ENCODE peak calls at places on chromosomes 3 and 15, in five cellular contexts. N is psoas muscle, Y is breast epithelium, X is upper lobe of left lung, M is heart right ventricle. D is an unnamed sample.

GRCh38 chr3:182389041-182389815 is 404.1 kb upstream of the ATP11B start:
- DNase-seq in N (no peak), Y (no peak), X (no peak), M (no peak), D (no peak)

GRCh38 chr15:101407439-101407838 is 82.1 kb downstream of the PCSK6 start:
- DNase-seq in N (no peak), Y (no peak), X (no peak), M (no peak), D (no peak)

GRCh38 chr3:29275309-29275708 is 5.6 kb upstream of the RBMS3 start:
- DNase-seq in N (peak; percentile 19), Y (no peak), X (no peak), M (peak; percentile 34), D (no peak)

GRCh38 chr15:45141386-45141785 is 11.6 kb downstream of the DUOX1 start:
- DNase-seq in N (no peak), Y (no peak), X (no peak), M (no peak), D (no peak)

GRCh38 chr3:133360476-133360875 is 39.4 kb upstream of the BFSP2 start:
- DNase-seq in N (no peak), Y (no peak), X (no peak), M (no peak), D (no peak)

GRCh38 chr3:65093641-65094040 is 405.8 kb upstream of the ADAMTS9 start:
- DNase-seq in N (no peak), Y (no peak), X (no peak), M (no peak), D (no peak)

GRCh38 chr3:134148534-134148933 is 102.1 kb downstream of the RYK start:
- DNase-seq in N (no peak), Y (no peak), X (no peak), M (no peak), D (no peak)

GRCh38 chr3:151584603-151585002 is 123.7 kb upstream of the IGSF10 start:
- DNase-seq in N (no peak), Y (no peak), X (no peak), M (no peak), D (no peak)

GRCh38 chr3:39407259-39407629 is 724 bp downstream of the RPSA start:
- DNase-seq in N (no peak), Y (no peak), X (no peak), M (no peak), D (no peak)

GRCh38 chr3:39405687-39406367 is 693 bp upstream of the RPSA start:
- DNase-seq in N (no peak), Y (no peak), X (no peak), M (no peak), D (no peak)

GRCh38 chr3:39407773-39408492 is 1.4 kb downstream of the RPSA start:
- DNase-seq in N (no peak), Y (no peak), X (no peak), M (no peak), D (no peak)

GRCh38 chr3:39406368-39407258 is at the start of gene RPSA:
- DNase-seq in N (peak; percentile 94), Y (peak; percentile 95), X (peak; percentile 94), M (peak; percentile 93), D (peak; percentile 97)

GRCh38 chr3:39404943-39405686 is 1.4 kb upstream of the RPSA start:
- DNase-seq in N (no peak), Y (no peak), X (no peak), M (no peak), D (peak; percentile 86)
- H3K4me3 ChIP-seq in N (no peak overlapping the region), Y (no peak overlapping the region), X (no peak overlapping the region), M (no peak overlapping the region), D (peak overlapping the region; percentile 75)

GRCh38 chr15:32735948-32736347 is 18.1 kb downstream of the GREM1 start:
- DNase-seq in N (no peak), Y (no peak), X (no peak), M (no peak), D (no peak)

GRCh38 chr15:32739522-32739921 is 21.7 kb downstream of the GREM1 start:
- DNase-seq in N (no peak), Y (no peak), X (no peak), M (no peak), D (no peak)

GRCh38 chr15:32736351-32737061 is 18.7 kb downstream of the GREM1 start:
- DNase-seq in N (no peak), Y (no peak), X (no peak), M (no peak), D (no peak)

GRCh38 chr15:32738677-32739076 is 20.9 kb downstream of the GREM1 start:
- DNase-seq in N (no peak), Y (no peak), X (no peak), M (no peak), D (no peak)

DNA sequence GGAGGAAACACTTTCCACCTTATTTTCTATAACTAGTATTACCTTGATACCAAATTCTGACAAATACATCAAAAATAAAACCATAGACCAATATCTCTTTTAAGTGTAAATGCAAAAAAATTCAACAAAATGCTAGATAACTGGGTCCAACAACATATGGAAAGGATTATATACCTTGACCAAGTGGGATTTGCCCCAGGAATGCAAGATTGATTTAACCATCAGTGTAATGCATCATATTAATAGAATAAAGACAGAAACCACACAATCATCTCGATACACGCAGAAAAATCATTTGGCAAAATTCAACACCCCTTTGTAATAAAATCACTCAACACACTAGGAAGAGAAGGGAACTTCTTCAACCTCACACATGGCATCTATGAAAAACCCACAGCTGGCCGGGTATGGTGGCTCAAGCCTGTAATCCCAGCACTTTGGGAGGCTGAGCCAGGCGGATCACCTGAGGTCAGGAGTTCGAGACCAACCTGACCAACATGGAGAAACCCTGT is 19.5 kb downstream of the GREM1 start:
- DNase-seq in N (no peak), Y (no peak), X (no peak), M (no peak), D (no peak)
- H3K4me1 ChIP-seq in N (no peaks in the 10 kb centered on the region), Y (no peaks in the 10 kb centered on the region), X (no peaks in the 10 kb centered on the region), M (no peaks in the 10 kb centered on the region), D (no peaks in the 10 kb centered on the region)

GRCh38 chr3:194556086-194557056 is 69.6 kb upstream of the ATP13A3 start:
- DNase-seq in N (no peak), Y (no peak), X (no peak), M (no peak), D (no peak)
- H3K4me3 ChIP-seq in N (peak overlapping the region; percentile 15), Y (no peak overlapping the region), X (no peak overlapping the region), M (peak overlapping the region; percentile 35), D (no peak overlapping the region)

GRCh38 chr15:90884719-90885431 is 571 bp downstream of the FES start:
- DNase-seq in N (no peak), Y (no peak), X (peak; percentile 68), M (no peak), D (no peak)
- H3K4me1 ChIP-seq in N (peaks cover 12% of the 10 kb centered on the region), Y (peaks cover 11% of the 10 kb centered on the region), X (peaks cover 25% of the 10 kb centered on the region), M (peaks cover 57% of the 10 kb centered on the region), D (peaks cover 14% of the 10 kb centered on the region)

GRCh38 chr3:110246796-110247369 is 824.7 kb upstream of the NECTIN3 start:
- DNase-seq in N (no peak), Y (no peak), X (no peak), M (no peak), D (no peak)
- H3K4me3 ChIP-seq in N (no peak overlapping the region), Y (no peak overlapping the region), X (no peak overlapping the region), M (no peak overlapping the region), D (no peak overlapping the region)

DNA sequence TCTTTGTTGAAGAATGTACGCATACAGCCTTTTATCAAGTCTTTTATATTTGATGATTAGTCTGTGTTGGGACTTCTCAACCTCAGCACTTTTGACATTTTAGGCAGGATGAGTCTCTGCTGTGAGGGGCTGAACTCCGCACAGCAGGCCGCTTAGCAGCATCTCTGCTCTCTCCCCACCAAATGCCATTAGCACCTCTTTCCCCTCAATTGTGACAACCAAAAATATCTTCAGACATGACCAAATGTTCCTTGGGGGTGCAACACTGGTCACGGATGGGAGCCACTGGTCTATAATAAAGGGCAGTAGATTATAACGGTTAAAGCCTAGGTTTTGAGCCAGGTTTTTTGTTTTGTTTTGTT is 109.7 kb upstream of the LRIG1 start:
- DNase-seq in N (no peak), Y (no peak), X (no peak), M (no peak), D (no peak)
- H3K4me1 ChIP-seq in N (no peaks in the 10 kb centered on the region), Y (no peaks in the 10 kb centered on the region), X (no peaks in the 10 kb centered on the region), M (no peaks in the 10 kb centered on the region), D (no peaks in the 10 kb centered on the region)

DNA sequence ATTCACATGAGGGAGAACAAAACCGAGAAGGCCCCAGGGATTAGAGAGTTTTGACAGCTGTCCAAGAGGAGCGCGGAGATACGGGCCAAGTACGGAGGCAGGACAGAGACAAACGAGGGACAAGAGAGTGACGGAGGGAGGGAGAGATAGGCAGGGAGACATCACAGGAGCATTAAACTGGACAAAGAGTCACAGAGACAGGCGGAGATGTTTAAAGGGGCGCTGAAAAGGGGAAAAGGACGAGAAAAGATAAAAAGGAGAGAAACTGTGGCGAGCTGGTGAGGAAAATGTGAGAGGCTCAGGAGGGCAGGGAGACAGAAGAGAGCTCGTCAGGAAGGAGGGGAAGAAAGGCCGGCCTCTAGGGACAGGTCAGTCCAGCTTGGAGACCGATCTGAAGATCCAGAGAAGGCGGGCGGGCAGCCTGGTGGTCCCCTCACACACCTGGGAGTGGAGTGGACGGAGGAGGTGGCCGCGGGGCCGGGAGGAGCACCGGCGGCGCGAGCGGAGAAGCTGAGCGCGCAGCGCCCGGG is 40.5 kb upstream of the ROPN1 start:
- DNase-seq in N (peak; percentile 45), Y (peak; percentile 67), X (no peak), M (peak; percentile 84), D (peak; percentile 43)
- H3K4me3 ChIP-seq in N (peak overlapping the region; percentile 87), Y (peak overlapping the region; percentile 66), X (peak overlapping the region; percentile 80), M (peak overlapping the region; percentile 69), D (peak overlapping the region; percentile 47)

GRCh38 chr3:81531846-81532245 is 229.6 kb downstream of the GBE1 start:
- DNase-seq in N (no peak), Y (no peak), X (no peak), M (no peak), D (no peak)
- H3K4me1 ChIP-seq in N (no peaks in the 10 kb centered on the region), Y (no peaks in the 10 kb centered on the region), X (no peaks in the 10 kb centered on the region), M (no peaks in the 10 kb centered on the region), D (peaks cover 4% of the 10 kb centered on the region)

DNA sequence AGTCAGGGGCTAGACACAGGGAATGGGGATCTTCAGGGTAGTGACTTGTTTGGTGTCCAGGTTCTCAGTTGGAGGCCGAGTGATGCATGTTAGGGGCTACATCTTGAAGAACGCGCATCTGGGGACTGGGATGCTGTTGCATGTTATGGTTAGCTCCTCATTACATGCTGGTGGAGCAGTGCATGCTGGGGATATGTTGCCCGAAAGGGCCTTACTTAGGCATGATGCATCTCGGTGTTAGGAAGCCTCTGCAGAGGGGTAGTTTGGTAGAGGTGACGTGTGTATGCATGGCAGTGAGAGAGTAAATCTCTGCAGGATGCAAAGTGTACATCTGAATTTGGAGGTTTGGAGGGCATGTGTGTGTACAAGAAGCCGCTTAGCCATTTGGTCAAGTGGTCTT is 2.4 kb downstream of the EIF4G1 start:
- DNase-seq in N (no peak), Y (no peak), X (no peak), M (no peak), D (no peak)
- H3K4me3 ChIP-seq in N (peak overlapping the region; percentile 80), Y (no peak overlapping the region), X (no peak overlapping the region), M (peak overlapping the region; percentile 92), D (peak overlapping the region; percentile 90)

GRCh38 chr3:124998247-124998630 is 57.6 kb downstream of the HEG1 start:
- DNase-seq in N (no peak), Y (no peak), X (no peak), M (no peak), D (no peak)
- H3K4me1 ChIP-seq in N (peaks cover 20% of the 10 kb centered on the region), Y (no peaks in the 10 kb centered on the region), X (peaks cover 48% of the 10 kb centered on the region), M (peaks cover 95% of the 10 kb centered on the region), D (peaks cover 24% of the 10 kb centered on the region)